ENCODE peak calls at places on chromosomes 4 and X, in nine cellular contexts. N is fibroblast of the aortic adventitia, O is vagina, H is endodermal cell, J is neural progenitor cell, L is fibroblast of mammary gland, Z is spleen, Q is breast epithelium, D is fibroblast of villous mesenchyme. U is an unnamed sample.

GRCh38 chr4:81421346-81422218 is 50.1 kb downstream of the RASGEF1B start:
- DNase-seq in D (no peak), N (peak; percentile 61), L (peak; percentile 52), Q (no peak), J (peak; percentile 21), Z (no peak), O (no peak), H (peak; percentile 65), U (no peak)

GRCh38 chrX:13033193-13033592 is 11.2 kb downstream of the FAM9C start:
- DNase-seq in J (no peak), Q (no peak), Z (no peak), D (no peak), N (no peak), O (no peak), L (peak; percentile 47), H (no peak), U (no peak)

GRCh38 chrX:151973262-151973661 is 1.2 kb downstream of the GABRE start:
- DNase-seq in D (no peak), Q (no peak), N (peak; percentile 31), L (no peak), J (no peak), H (peak; percentile 63), Z (no peak), O (no peak), U (peak; percentile 19)

GRCh38 chr4:184347251-184348239 is 126.8 kb downstream of the IRF2 start:
- DNase-seq in Q (no peak), D (peak; percentile 49), H (peak; percentile 86), L (peak; percentile 46), O (no peak), Z (peak; percentile 87), J (peak; percentile 89), N (peak; percentile 47), U (peak; percentile 13)

GRCh38 chr4:119729815-119730643 is 101.4 kb upstream of the PDE5A start:
- DNase-seq in O (no peak), N (peak; percentile 97), Q (peak; percentile 55), J (no peak), D (peak; percentile 95), Z (no peak), L (peak; percentile 87), H (no peak), U (peak; percentile 80)

GRCh38 chr4:72571337-72571736 is 2.3 kb upstream of the ADAMTS3 start:
- DNase-seq in O (no peak), N (no peak), J (no peak), H (no peak), L (no peak), Z (no peak), D (no peak), Q (no peak), U (no peak)

GRCh38 chrX:319579-320125 is 1.1 kb upstream of the GTPBP6 start:
- DNase-seq in D (no peak), L (no peak), H (no peak), O (no peak), J (peak; percentile 35), Z (peak; percentile 93), Q (peak; percentile 51), N (no peak), U (no peak)

GRCh38 chr4:24664956-24665355 is 80.6 kb upstream of the DHX15 start:
- DNase-seq in Q (no peak), O (no peak), J (no peak), H (peak; percentile 10), Z (no peak), L (peak; percentile 63), D (peak; percentile 62), N (peak; percentile 75), U (peak; percentile 92)

GRCh38 chr4:129014566-129015509 is 78.5 kb downstream of the SCLT1 start:
- DNase-seq in H (no peak), J (no peak), O (no peak), L (no peak), Z (peak; percentile 42), D (no peak), N (no peak), Q (no peak), U (no peak)

GRCh38 chrX:100980608-100981497 is 11.3 kb downstream of the ARL13A start:
- DNase-seq in D (peak; percentile 61), O (no peak), Q (peak; percentile 61), J (no peak), N (peak; percentile 54), Z (no peak), L (peak; percentile 87), H (no peak), U (peak; percentile 30)

GRCh38 chrX:113539599-113540356 is 699.1 kb upstream of the AMOT start:
- DNase-seq in H (no peak), Q (no peak), D (no peak), Z (no peak), O (no peak), J (no peak), N (no peak), L (no peak), U (no peak)

GRCh38 chrX:106927700-106928099 is 7.5 kb downstream of the CLDN2 start:
- DNase-seq in N (no peak), Z (no peak), Q (no peak), L (no peak), J (no peak), D (peak; percentile 28), H (no peak), O (no peak), U (no peak)

GRCh38 chrX:108380222-108380621 is 58.0 kb downstream of the COL4A6 start:
- DNase-seq in L (no peak), N (no peak), H (no peak), Q (no peak), D (no peak), O (no peak), J (no peak), Z (no peak), U (no peak)

GRCh38 chrX:40065291-40066046 is 32.3 kb downstream of the BCOR start:
- DNase-seq in L (no peak), D (no peak), N (no peak), H (no peak), Z (no peak), O (no peak), Q (no peak), J (no peak), U (no peak)

GRCh38 chr4:39044364-39044946 is 12.2 kb upstream of the TMEM156 start:
- DNase-seq in J (peak; percentile 98), Z (peak; percentile 99), N (peak; percentile 91), D (peak; percentile 93), O (peak; percentile 92), L (peak; percentile 77), H (peak; percentile 97), Q (peak; percentile 90), U (peak; percentile 84)

GRCh38 chr4:138981930-138982390 is 33.6 kb upstream of the NOCT start:
- DNase-seq in J (no peak), N (peak; percentile 75), H (no peak), L (peak; percentile 92), O (no peak), Q (no peak), D (peak; percentile 80), Z (no peak), U (peak; percentile 63)

GRCh38 chr4:173410106-173410505 is 11.2 kb upstream of the SCRG1 start:
- DNase-seq in D (no peak), O (no peak), L (no peak), H (no peak), Q (no peak), N (no peak), Z (no peak), J (no peak), U (no peak)

GRCh38 chr4:152398060-152398459 is 137.8 kb downstream of the FBXW7 start:
- DNase-seq in O (no peak), H (no peak), Q (no peak), N (peak; percentile 31), Z (no peak), J (peak; percentile 27), D (peak; percentile 19), L (peak; percentile 31), U (no peak)
- TF ChIP-seq CTCF in O (no peak), H (peak; percentile 77), Q (no peak), N (peak; percentile 52), Z (no peak), J (peak; percentile 60), D (peak; percentile 46), L (peak; percentile 47), U (peak; percentile 48)

GRCh38 chr4:85928775-85929585 is 430.9 kb downstream of the MAPK10 start:
- DNase-seq in Z (no peak), O (no peak), H (no peak), L (peak; percentile 60), J (peak; percentile 33), D (peak; percentile 27), Q (no peak), N (peak; percentile 9), U (peak; percentile 60)

GRCh38 chr4:85919488-85919887 is 440.4 kb downstream of the MAPK10 start:
- DNase-seq in J (no peak), L (no peak), Q (no peak), N (no peak), H (no peak), D (no peak), Z (no peak), O (no peak), U (no peak)

GRCh38 chr4:85929926-85930325 is 429.9 kb downstream of the MAPK10 start:
- DNase-seq in N (no peak), D (no peak), J (peak; percentile 74), L (no peak), O (no peak), H (peak; percentile 65), Z (peak; percentile 72), Q (no peak), U (no peak)

DNA sequence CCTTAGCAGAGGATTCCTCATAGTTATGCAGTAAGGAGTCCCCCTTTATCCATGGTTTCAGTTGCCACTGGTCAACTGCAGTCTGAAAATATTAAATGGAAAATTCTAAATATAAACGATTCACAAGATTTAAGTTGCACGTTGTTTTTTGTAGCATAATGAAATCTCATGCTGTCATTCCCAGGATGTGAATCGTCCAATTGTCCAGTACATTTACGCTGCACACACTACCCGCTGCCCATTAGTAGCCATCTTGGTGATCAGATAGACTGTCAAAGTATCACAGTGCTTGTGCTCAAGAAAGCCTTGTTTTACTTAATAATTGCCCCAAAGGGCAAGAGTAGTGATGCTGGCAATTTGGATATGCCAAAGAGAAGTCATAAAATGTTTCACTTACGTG is 434.8 kb downstream of the MAPK10 start:
- DNase-seq in N (no peak), D (no peak), Q (no peak), J (no peak), H (no peak), Z (no peak), L (no peak), O (no peak), U (no peak)
- H3K4me3 ChIP-seq in N (no peak overlapping the region), D (no peak overlapping the region), Q (no peak overlapping the region), J (no peak overlapping the region), H (no peak overlapping the region), Z (no peak overlapping the region), L (no peak overlapping the region), O (no peak overlapping the region), U (no peak overlapping the region)

DNA sequence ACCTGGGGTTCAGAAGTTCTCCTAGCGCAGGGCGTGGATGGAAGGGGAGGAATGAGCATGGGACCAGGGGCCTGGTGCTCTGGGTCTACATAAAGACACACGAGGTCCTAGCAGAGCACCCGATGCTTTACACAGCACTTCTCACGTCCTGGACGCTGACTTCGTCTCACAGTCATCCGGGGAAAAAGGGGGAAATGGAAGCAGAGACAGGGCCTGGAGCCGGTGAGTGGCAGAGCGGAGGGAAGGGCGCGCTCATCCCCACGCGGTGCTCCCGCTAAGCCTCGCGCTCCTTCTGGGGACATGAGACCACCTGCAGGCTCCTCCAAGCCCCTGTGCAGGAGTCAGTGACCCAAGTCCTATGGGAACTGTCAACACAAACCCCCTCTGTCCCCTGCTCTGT is 157.7 kb downstream of the AFAP1 start:
- DNase-seq in D (no peak), L (no peak), Z (peak; percentile 59), J (no peak), Q (peak; percentile 19), N (no peak), H (no peak), O (no peak), U (no peak)
- TF ChIP-seq CTCF in D (no peak), L (no peak), Z (no peak), J (no peak), Q (no peak), N (no peak), H (no peak), O (no peak), U (no peak)

GRCh38 chr4:169267070-169267469 is 3.7 kb downstream of the SH3RF1 start:
- DNase-seq in D (no peak), O (no peak), J (no peak), Z (no peak), L (no peak), Q (no peak), N (no peak), H (no peak), U (no peak)
- H3K4me3 ChIP-seq in D (peak overlapping the region; percentile 96), O (no peak overlapping the region), J (peak overlapping the region; percentile 82), Z (no peak overlapping the region), L (peak overlapping the region; percentile 6), Q (no peak overlapping the region), N (peak overlapping the region; percentile 58), H (peak overlapping the region; percentile 85), U (peak overlapping the region; percentile 34)

U was measured in AG10803.